ENCODE peak calls at places on chromosome 18, in five cellular contexts. D is stimulated activated CD8-positive, alpha-beta memory T cell treated with anti-CD3 and anti-CD28 coated beads, Interleukin-12 subunit alpha, Interleukin-12 subunit beta, amount 100 ng/mL, for 1 hour; G is AG04449; O is NCI-H2081; Z is WTC11. Y is an unnamed sample.

GRCh38 chr18:69691008-69691760 is 256.5 kb downstream of the CD226 start:
- DNase-seq in G (no peak), Z (no peak), D (no peak), O (no peak), Y (no peak)

GRCh38 chr18:11320981-11321380 is 171.6 kb upstream of the PIEZO2 start:
- DNase-seq in O (no peak), G (no peak), Z (no peak), D (no peak), Y (peak; percentile 87)

GRCh38 chr18:27040796-27041195 is 144.3 kb downstream of the CHST9 start:
- DNase-seq in G (no peak), O (no peak), D (no peak), Z (no peak), Y (no peak)

GRCh38 chr18:13452448-13452811 is 233.9 kb downstream of the LDLRAD4 start:
- DNase-seq in G (peak; percentile 28), Z (no peak), O (no peak), D (no peak), Y (no peak)

GRCh38 chr18:57583297-57583835 is 3.1 kb downstream of the FECH start:
- DNase-seq in Z (no peak), G (no peak), O (no peak), D (no peak), Y (no peak)

GRCh38 chr18:9661564-9661963 is 46.5 kb upstream of the RAB31 start:
- DNase-seq in Z (no peak), G (no peak), D (no peak), O (no peak), Y (peak; percentile 32)

GRCh38 chr18:34626404-34627137 is 83.5 kb upstream of the DTNA start:
- DNase-seq in D (no peak), O (no peak), Z (no peak), G (no peak), Y (no peak)

GRCh38 chr18:57786038-57786437 is 17.1 kb downstream of the ATP8B1 start:
- DNase-seq in O (no peak), D (no peak), G (no peak), Z (no peak), Y (no peak)

GRCh38 chr18:48333563-48333962 is 75.6 kb downstream of the ZBTB7C start:
- DNase-seq in G (no peak), O (no peak), Z (peak; percentile 24), D (no peak), Y (no peak)

GRCh38 chr18:54294274-54294673 is 25.0 kb downstream of the POLI start:
- DNase-seq in D (no peak), O (no peak), G (no peak), Z (no peak), Y (no peak)

GRCh38 chr18:55497825-55498403 is 90.1 kb downstream of the TCF4 start:
- DNase-seq in D (no peak), G (no peak), Z (no peak), O (no peak), Y (no peak)

GRCh38 chr18:2150566-2150965 is 420.7 kb downstream of the METTL4 start:
- DNase-seq in D (no peak), Z (no peak), G (no peak), O (no peak), Y (no peak)

GRCh38 chr18:2853926-2854664 is 7.3 kb downstream of the EMILIN2 start:
- DNase-seq in Z (no peak), O (no peak), G (no peak), D (no peak), Y (no peak)

GRCh38 chr18:11283531-11284071 is 134.2 kb upstream of the PIEZO2 start:
- DNase-seq in D (no peak), O (no peak), Z (no peak), G (no peak), Y (no peak)

GRCh38 chr18:59272971-59273935 is at the start of gene RAX:
- DNase-seq in G (no peak), Z (peak; percentile 94), O (no peak), D (no peak), Y (no peak)

GRCh38 chr18:72419914-72420313 is 124.2 kb downstream of the CBLN2 start:
- DNase-seq in G (no peak), Z (no peak), O (no peak), D (no peak), Y (no peak)

GRCh38 chr18:13369756-13370510 is 151.4 kb downstream of the LDLRAD4 start:
- DNase-seq in G (no peak), O (no peak), Z (no peak), D (no peak), Y (no peak)

GRCh38 chr18:332721-333513 is 65.1 kb upstream of the THOC1 start:
- DNase-seq in G (no peak), O (no peak), D (no peak), Z (no peak), Y (no peak)

GRCh38 chr18:961644-962355 is 57.1 kb downstream of the ADCYAP1 start:
- DNase-seq in D (peak; percentile 16), Z (peak; percentile 66), O (no peak), G (no peak), Y (peak; percentile 8)

GRCh38 chr18:25662247-25662646 is 310.3 kb upstream of the ZNF521 start:
- DNase-seq in G (no peak), D (no peak), Z (no peak), O (no peak), Y (no peak)

GRCh38 chr18:51191139-51191717 is 6.3 kb downstream of the MEX3C start:
- DNase-seq in Z (no peak), G (no peak), D (no peak), O (no peak), Y (no peak)

GRCh38 chr18:3230401-3231334 is 10.9 kb upstream of the MYOM1 start:
- DNase-seq in G (no peak), D (no peak), O (no peak), Z (no peak), Y (peak; percentile 44)

GRCh38 chr18:42413870-42414269 is 458.8 kb downstream of the PIK3C3 start:
- DNase-seq in G (no peak), Z (no peak), D (no peak), O (no peak), Y (no peak)

GRCh38 chr18:4264347-4264791 is 190.7 kb downstream of the DLGAP1 start:
- DNase-seq in D (no peak), O (no peak), Z (no peak), G (no peak), Y (no peak)

GRCh38 chr18:8658858-8659485 is 46.4 kb upstream of the MTCL1 start:
- DNase-seq in Z (no peak), G (no peak), D (no peak), O (no peak), Y (no peak)

GRCh38 chr18:13587937-13588336 is 138.4 kb downstream of the FAM210A start:
- DNase-seq in G (no peak), O (no peak), D (no peak), Z (no peak), Y (no peak)

GRCh38 chr18:66136039-66136438 is 385.2 kb downstream of the CDH7 start:
- DNase-seq in D (no peak), O (no peak), Z (no peak), G (no peak), Y (no peak)

GRCh38 chr18:9366126-9366714 is 31.6 kb downstream of the TWSG1 start:
- DNase-seq in G (no peak), O (no peak), D (no peak), Z (peak; percentile 69), Y (peak; percentile 45)

GRCh38 chr18:78390348-78390929 is 589.2 kb upstream of the SALL3 start:
- DNase-seq in O (no peak), D (no peak), Z (no peak), G (no peak), Y (no peak)

GRCh38 chr18:61612517-61612916 is 279.3 kb downstream of the CDH20 start:
- DNase-seq in Z (no peak), G (no peak), O (no peak), D (no peak), Y (no peak)